ENCODE peak calls at places on chromosomes 1 and 21, in ten cellular contexts. H, V, S, Y, N, W, K, X, L and Q are unnamed samples.

GRCh38 chr1:203913045-203913444 is 51.6 kb downstream of the SNRPE start:
- DNase-seq in H (no peak), V (no peak), S (no peak), Y (no peak), N (no peak), W (no peak), K (no peak), X (no peak), L (no peak), Q (no peak)

GRCh38 chr1:55089683-55090082 is 50.3 kb downstream of the PCSK9 start:
- DNase-seq in H (no peak), V (no peak), S (no peak), Y (no peak), N (no peak), W (no peak), K (no peak), X (no peak), L (no peak), Q (no peak)

GRCh38 chr1:225835752-225836151 is 25.8 kb downstream of the EPHX1 start:
- DNase-seq in H (peak; percentile 81), V (no peak), S (peak; percentile 91), Y (peak; percentile 64), N (peak; percentile 90), W (no peak), K (no peak), X (peak; percentile 84), L (no peak), Q (no peak)

GRCh38 chr21:35252831-35253230 is 203.7 kb upstream of the RUNX1 start:
- DNase-seq in H (no peak), V (no peak), S (no peak), Y (no peak), N (no peak), W (no peak), K (no peak), X (no peak), L (no peak), Q (no peak)

GRCh38 chr1:53575141-53575947 is 116.1 kb downstream of the DMRTB1 start:
- DNase-seq in H (no peak), V (no peak), S (peak; percentile 12), Y (no peak), N (no peak), W (peak; percentile 64), K (no peak), X (peak; percentile 3), L (peak; percentile 46), Q (no peak)

GRCh38 chr1:247448107-247448778 is 9.7 kb downstream of the OR2B11 start:
- DNase-seq in H (peak; percentile 71), V (peak; percentile 72), S (peak; percentile 78), Y (peak; percentile 44), N (peak; percentile 67), W (peak; percentile 91), K (no peak), X (peak; percentile 68), L (no peak), Q (no peak)

GRCh38 chr1:90144820-90145219 is 149.9 kb downstream of the ZNF326 start:
- DNase-seq in H (no peak), V (no peak), S (no peak), Y (no peak), N (no peak), W (no peak), K (no peak), X (no peak), L (no peak), Q (no peak)

GRCh38 chr1:28190996-28191645 is 14.6 kb upstream of the PTAFR start:
- DNase-seq in H (no peak), V (no peak), S (no peak), Y (no peak), N (no peak), W (peak; percentile 65), K (no peak), X (no peak), L (no peak), Q (no peak)

GRCh38 chr1:98794196-98794886 is 132.8 kb downstream of the SNX7 start:
- DNase-seq in H (peak; percentile 23), V (peak; percentile 56), S (no peak), Y (no peak), N (peak; percentile 38), W (no peak), K (peak; percentile 48), X (peak; percentile 40), L (no peak), Q (peak; percentile 12)

GRCh38 chr1:201288007-201288406 is 4.7 kb downstream of the PKP1 start:
- DNase-seq in H (no peak), V (no peak), S (no peak), Y (no peak), N (no peak), W (no peak), K (no peak), X (no peak), L (peak; percentile 35), Q (no peak)

GRCh38 chr1:226519741-226520598 is 28.6 kb upstream of the STUM start:
- DNase-seq in H (peak; percentile 46), V (no peak), S (no peak), Y (no peak), N (no peak), W (peak; percentile 75), K (no peak), X (peak; percentile 24), L (no peak), Q (no peak)

DNA sequence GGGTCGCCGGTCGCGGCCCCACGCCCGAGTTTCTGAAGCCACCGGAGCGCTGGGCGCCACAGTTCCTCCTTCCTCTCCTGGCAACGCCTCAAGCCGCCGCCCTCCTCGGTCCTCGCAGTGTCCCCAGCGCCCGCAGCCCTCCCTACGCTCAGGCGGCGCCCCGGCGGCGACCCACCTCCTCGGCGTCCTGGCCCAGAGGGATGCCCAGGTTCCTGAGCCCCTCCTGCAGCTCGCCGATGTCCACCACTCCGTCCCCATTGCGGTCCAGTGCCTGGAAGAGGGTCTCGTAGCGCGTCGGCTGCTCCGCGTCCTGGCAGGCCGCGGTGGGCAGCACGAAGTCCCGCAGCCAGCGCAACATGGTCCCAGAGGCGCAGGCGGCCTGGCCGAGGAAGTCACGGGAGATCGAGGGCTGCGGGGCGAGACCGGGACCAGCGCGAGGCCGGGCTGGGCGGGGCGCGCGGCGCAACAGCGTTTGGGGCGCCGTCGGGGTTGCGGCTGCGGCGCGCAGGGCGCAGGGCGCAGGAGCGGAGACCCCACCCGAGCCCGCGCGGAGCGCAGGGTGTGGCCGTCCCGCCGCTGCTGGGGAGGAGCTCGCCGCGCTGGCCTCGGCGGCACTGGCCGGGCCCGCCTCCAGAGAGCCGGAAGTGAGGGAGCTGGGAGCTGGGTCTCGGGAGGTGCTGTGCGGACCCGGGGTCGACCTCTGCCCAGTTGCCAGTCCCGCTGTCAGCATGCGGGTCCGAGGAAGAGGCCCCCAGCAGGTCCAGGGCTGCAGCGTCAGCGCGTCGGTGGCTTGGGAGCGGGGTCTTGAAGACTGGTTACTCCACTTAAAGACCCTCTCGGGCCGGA is at the start of gene SLC25A24:
- DNase-seq in H (peak; percentile 92), V (peak; percentile 78), S (peak; percentile 87), Y (peak; percentile 81), N (peak; percentile 77), W (peak; percentile 96), K (peak; percentile 29), X (peak; percentile 80), L (peak; percentile 87), Q (peak; percentile 90)
- TF ChIP-seq POLR2A in H (no peak), V (peak; percentile 74), S (no peak), Y (peak; percentile 41), N (peak; percentile 83), W (no peak), K (peak; percentile 70), X (peak; percentile 67), L (no peak), Q (peak; percentile 52)

GRCh38 chr1:207868769-207869721 is 41.9 kb downstream of the CD34 start:
- DNase-seq in H (peak; percentile 87), V (peak; percentile 69), S (peak; percentile 91), Y (peak; percentile 80), N (peak; percentile 86), W (peak; percentile 96), K (peak; percentile 29), X (peak; percentile 80), L (peak; percentile 87), Q (peak; percentile 86)
- TF ChIP-seq POLR2A in H (no peak), V (peak; percentile 15), S (peak; percentile 80), Y (peak; percentile 69), N (peak; percentile 88), W (peak; percentile 48), K (peak; percentile 32), X (peak; percentile 48), L (peak; percentile 72), Q (peak; percentile 52)

DNA sequence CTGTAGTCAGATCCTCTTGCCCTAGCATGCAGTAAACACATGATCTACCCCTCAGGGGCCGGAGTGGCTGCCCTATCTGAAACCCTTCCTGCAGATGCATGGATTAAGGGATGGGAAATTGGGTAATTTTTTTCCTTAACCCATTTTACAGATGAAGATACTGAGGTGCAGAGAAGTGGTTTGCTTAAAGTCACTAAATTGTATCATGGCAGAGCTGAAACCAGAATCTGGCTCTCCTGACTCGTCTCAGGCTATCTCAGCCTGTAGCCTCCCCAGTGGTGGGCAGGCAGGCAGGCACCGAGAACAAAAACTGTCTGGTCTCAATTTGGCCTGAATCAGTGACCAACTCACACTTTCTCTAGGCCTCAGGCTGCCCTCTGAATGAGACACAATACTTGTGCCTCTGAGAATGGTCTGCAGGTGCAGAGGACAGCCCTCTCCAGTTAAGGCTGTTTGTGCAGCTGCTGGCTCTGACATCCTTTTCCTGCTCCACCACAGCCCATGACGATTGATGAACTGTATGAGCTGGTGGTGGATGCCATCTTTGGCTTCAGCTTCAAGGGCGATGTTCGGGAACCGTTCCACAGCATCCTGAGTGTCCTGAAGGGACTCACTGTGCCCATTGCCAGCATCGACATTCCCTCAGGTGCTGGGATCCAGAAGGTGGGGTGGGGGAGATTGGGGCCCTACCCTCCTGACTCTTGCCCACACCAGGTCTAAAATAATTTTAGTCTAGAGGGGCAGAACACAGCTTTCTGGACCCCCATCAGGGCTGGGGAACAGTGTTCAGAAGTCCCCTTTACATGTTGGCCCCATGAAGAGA is 1.5 kb downstream of the NAXE start:
- DNase-seq in H (no peak), V (no peak), S (no peak), Y (no peak), N (no peak), W (no peak), K (no peak), X (no peak), L (no peak), Q (no peak)
- TF ChIP-seq POLR2A in H (no peak), V (no peak), S (no peak), Y (no peak), N (no peak), W (no peak), K (no peak), X (no peak), L (no peak), Q (no peak)

GRCh38 chr1:93847811-93848288 is 31.2 kb downstream of the DNTTIP2 start:
- DNase-seq in H (peak; percentile 81), V (peak; percentile 83), S (peak; percentile 80), Y (peak; percentile 72), N (peak; percentile 78), W (peak; percentile 94), K (peak; percentile 72), X (peak; percentile 60), L (peak; percentile 86), Q (peak; percentile 69)

GRCh38 chr1:93845554-93846150 is 33.4 kb downstream of the DNTTIP2 start:
- DNase-seq in H (no peak), V (peak; percentile 66), S (no peak), Y (no peak), N (peak; percentile 29), W (no peak), K (no peak), X (peak; percentile 37), L (no peak), Q (peak; percentile 39)

GRCh38 chr1:93846929-93847810 is 31.8 kb downstream of the DNTTIP2 start:
- DNase-seq in H (peak; percentile 89), V (peak; percentile 92), S (peak; percentile 92), Y (peak; percentile 89), N (peak; percentile 94), W (peak; percentile 97), K (peak; percentile 81), X (peak; percentile 93), L (peak; percentile 94), Q (peak; percentile 53)

GRCh38 chr1:93844262-93845045 is 34.6 kb downstream of the DNTTIP2 start:
- DNase-seq in H (no peak), V (peak; percentile 76), S (no peak), Y (no peak), N (peak; percentile 60), W (no peak), K (peak; percentile 55), X (peak; percentile 60), L (no peak), Q (peak; percentile 38)

GRCh38 chr1:93846151-93846928 is 32.7 kb downstream of the DNTTIP2 start:
- DNase-seq in H (peak; percentile 93), V (peak; percentile 82), S (peak; percentile 91), Y (peak; percentile 91), N (peak; percentile 91), W (peak; percentile 98), K (peak; percentile 53), X (peak; percentile 91), L (peak; percentile 93), Q (peak; percentile 58)
- TF ChIP-seq POLR2A in H (no peak), V (peak; percentile 36), S (peak; percentile 77), Y (peak; percentile 84), N (peak; percentile 81), W (no peak), K (peak; percentile 36), X (peak; percentile 89), L (peak; percentile 58), Q (peak; percentile 50)